ENCODE peak calls at places on chromosome 6, in five cellular contexts. T is AG04449, G is AG09319, W is WERI-Rb-1, V is tibial nerve. L is an unnamed sample.

GRCh38 chr6:22681761-22682160 is 112.4 kb downstream of the HDGFL1 start:
- DNase-seq in G (peak), T (no peak), W (no peak), V (no peak), L (no peak)

GRCh38 chr6:6008648-6009421 is 2.1 kb upstream of the NRN1 start:
- DNase-seq in T (no peak), V (peak), W (peak), G (no peak), L (peak)

GRCh38 chr6:168093634-168094033 is 14.6 kb upstream of the FRMD1 start:
- DNase-seq in V (no peak), G (no peak), W (no peak), T (no peak), L (no peak)

GRCh38 chr6:163014736-163015135 is 287.0 kb downstream of the PACRG start:
- DNase-seq in G (no peak), V (no peak), W (no peak), T (no peak), L (no peak)

GRCh38 chr6:166167801-166168615 is at the start of gene TBXT:
- DNase-seq in W (peak), G (no peak), T (no peak), V (no peak), L (peak)

GRCh38 chr6:45000833-45001232 is 327.3 kb upstream of the RUNX2 start:
- DNase-seq in G (no peak), V (no peak), W (no peak), T (no peak), L (no peak)

GRCh38 chr6:7341989-7342742 is 29.2 kb upstream of the SSR1 start:
- DNase-seq in T (no peak), V (no peak), W (no peak), G (no peak), L (peak)

GRCh38 chr6:48916523-48917050 is 546.5 kb downstream of the MMUT start:
- DNase-seq in V (no peak), T (no peak), W (no peak), G (no peak), L (no peak)

GRCh38 chr6:82030761-82031160 is 216.8 kb downstream of the IBTK start:
- DNase-seq in T (no peak), G (no peak), V (no peak), W (no peak), L (no peak)

GRCh38 chr6:166647896-166648295 is 20.8 kb upstream of the RPS6KA2 start:
- DNase-seq in V (no peak), G (no peak), W (no peak), T (no peak), L (no peak)

GRCh38 chr6:84422380-84422968 is 195.0 kb upstream of the CEP162 start:
- DNase-seq in G (no peak), W (peak), T (no peak), V (peak), L (peak)

GRCh38 chr6:149438855-149439254 is 38.8 kb downstream of the SUMO4 start:
- DNase-seq in G (no peak), V (no peak), T (no peak), W (no peak), L (no peak)

GRCh38 chr6:104855507-104855906 is 4.2 kb downstream of the HACE1 start:
- DNase-seq in V (no peak), W (no peak), G (no peak), T (no peak), L (no peak)

GRCh38 chr6:42449917-42450313 is 1.8 kb downstream of the TRERF1 start:
- DNase-seq in V (no peak), W (no peak), G (no peak), T (no peak), L (no peak)

GRCh38 chr6:82097676-82098075 is 149.9 kb downstream of the IBTK start:
- DNase-seq in T (no peak), W (no peak), G (no peak), V (no peak), L (no peak)

GRCh38 chr6:158330016-158330415 is 17.8 kb downstream of the TULP4 start:
- DNase-seq in V (no peak), T (no peak), W (no peak), G (no peak), L (no peak)

GRCh38 chr6:151081658-151082057 is 158.1 kb upstream of the AKAP12 start:
- DNase-seq in T (no peak), W (no peak), G (no peak), V (no peak), L (no peak)

DNA sequence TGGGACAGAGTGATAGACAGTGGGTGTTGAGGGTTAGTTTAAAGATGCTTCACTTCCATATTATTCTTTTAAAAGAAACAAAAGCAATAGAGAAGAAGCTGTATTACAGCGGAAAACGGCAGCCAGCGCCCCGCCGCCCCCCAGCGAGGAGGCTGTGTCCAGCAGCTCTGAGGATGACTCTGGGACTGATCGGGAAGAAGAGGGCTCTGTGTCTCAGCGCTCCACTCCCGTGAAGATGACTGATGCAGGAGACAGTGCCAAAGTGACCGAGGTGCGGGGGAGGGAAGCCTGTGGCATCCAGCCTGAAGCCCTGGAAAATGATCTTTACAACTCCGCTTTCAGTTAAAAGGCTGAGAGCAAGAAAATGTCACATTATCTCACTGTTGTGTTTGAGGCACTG is 100.2 kb downstream of the FIG4 start:
- DNase-seq in V (no peak), T (no peak), G (no peak), W (no peak), L (no peak)
- TF ChIP-seq CTCF in V (no peak), T (no peak), G (no peak), W (no peak), L (no peak)

GRCh38 chr6:99324996-99325395 is 24.5 kb downstream of the FAXC start:
- DNase-seq in W (no peak), T (no peak), G (no peak), V (no peak), L (no peak)
- TF ChIP-seq CTCF in W (no peak), T (no peak), G (no peak), V (no peak), L (no peak)

DNA sequence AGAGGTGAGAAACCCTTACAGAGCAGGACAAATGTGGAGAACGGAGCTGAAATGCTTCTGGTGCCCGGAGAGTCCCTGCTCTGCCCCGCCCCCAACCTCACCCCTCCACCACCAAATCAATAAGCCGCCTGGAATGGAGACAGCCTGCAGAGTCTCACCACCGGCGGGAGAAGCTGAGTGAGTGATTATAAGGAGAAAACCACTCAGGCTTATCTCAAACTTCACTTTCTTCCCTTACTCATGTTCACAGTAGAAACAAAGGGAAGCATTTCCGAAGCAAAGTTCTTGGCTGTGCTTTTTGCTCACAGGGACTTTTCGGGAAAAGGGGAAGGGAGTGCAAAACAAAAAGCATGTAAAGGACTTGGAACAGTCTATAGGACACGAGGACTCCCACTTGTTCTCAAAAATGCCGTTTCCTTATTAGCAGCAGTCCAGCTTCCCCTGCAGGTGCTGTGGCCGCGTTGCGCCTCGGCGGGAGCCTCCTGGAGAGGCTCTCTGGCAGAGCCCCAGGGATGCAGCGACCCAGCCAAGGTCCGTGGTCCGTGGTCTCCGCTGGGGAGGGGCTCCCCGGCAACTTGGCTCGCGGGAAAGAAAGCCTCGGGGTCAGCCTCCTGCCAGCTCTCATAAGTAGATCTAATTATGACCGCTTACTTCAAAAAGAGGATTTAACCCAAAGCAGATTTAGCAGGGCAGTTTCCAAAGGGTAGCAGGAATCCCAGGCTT is 64.8 kb upstream of the TMEM30A start:
- DNase-seq in W (peak), G (no peak), V (no peak), T (no peak), L (no peak)
- TF ChIP-seq CTCF in W (peak), G (peak), V (no peak), T (no peak), L (no peak)

DNA sequence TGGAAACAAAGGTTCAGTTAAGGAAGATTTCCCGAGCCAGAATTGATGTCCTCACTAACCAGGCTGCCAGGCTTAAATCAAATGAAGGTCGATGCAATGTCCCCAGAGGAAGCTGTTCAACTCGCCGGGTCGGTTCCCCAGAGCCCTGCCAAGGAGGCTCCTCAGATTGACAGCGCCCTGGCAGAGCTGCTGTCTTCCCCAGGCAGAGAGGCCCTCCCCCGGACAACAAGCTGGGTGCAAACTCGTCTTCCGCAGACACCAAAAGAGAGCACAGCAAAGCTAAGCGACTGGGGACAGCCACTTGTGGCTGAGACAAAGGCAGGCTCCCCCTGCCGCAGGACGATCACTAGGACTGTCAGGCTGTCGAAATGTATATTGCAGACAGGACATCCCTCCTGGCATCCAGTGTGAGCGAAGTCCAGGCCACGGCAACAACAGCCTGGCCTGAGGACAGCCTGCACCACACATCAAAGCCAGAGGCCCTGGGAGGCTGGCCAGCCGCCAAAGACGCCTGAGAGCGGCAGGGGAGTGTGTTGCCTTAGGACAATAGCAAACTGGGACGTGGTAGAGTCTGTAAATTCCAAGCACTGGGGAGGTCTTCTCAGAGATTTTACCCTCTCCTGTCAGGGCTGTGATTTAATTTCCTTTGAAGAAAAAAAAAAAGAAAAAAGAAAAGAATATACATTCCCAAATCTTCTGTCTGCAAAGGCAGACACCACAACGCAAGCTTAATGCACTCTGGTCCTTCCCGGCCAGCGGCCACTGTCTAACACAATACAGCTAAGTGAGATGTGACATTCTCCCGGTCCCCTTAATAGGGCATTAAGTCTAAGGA is 99.1 kb downstream of the HIVEP2 start:
- DNase-seq in V (peak), W (peak), G (no peak), T (no peak), L (peak)
- TF ChIP-seq CTCF in V (no peak), W (peak), G (no peak), T (no peak), L (no peak)

GRCh38 chr6:16227605-16228004 is 10.8 kb upstream of the GMPR start:
- DNase-seq in G (no peak), V (no peak), T (no peak), W (no peak), L (no peak)

GRCh38 chr6:16229710-16230109 is 8.7 kb upstream of the GMPR start:
- DNase-seq in V (no peak), W (no peak), T (no peak), G (no peak), L (no peak)

GRCh38 chr6:16227048-16227562 is 11.3 kb upstream of the GMPR start:
- DNase-seq in T (no peak), W (no peak), V (no peak), G (no peak), L (no peak)

GRCh38 chr6:16228043-16228442 is 10.3 kb upstream of the GMPR start:
- DNase-seq in V (no peak), G (no peak), T (no peak), W (no peak), L (no peak)

DNA sequence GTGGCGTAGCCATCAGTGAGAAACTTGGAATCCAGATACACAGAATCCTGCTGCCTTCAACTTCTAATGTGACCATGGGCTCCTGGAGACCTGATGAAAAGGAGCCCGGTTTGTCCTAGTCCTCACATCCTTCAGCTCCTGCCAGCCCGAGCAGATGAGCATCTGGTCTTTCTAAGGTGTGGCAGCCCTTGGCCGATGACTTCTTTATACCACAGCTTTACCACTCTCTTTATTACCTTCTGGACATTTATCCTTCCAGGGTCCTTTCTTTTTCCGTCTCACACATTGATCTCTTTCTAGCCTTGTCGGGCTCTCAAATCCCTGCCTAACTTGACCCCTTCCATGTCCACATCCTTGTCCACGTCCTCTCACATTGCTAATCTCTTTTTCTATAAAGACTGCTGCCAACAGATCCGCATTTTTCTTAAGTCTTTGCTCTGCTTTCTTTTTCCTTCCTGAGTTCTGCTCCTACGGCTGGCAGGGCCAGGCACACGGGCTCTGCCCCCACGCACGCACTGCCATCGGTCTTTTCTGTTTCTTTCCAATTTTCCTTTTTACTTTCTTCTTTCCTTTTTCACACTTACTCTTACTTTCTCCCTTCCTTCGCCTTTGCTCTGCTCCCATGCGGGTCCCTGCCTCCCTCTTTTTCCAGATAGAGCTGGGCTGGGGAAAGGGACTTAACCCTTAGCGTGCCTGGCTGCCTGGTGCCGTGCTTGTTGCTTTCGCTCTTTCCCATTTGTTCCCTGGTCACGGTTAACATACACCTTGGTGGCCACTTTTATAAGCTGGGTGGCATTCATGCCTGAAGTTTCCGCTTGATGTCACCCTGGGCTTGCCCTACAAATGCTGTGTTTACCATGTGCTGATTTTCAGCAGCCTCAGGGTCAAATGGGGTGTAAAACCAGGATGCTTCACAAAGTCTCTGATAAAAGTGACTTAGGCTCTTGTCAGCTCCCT is 9.4 kb upstream of the GMPR start:
- DNase-seq in G (no peak), T (no peak), W (peak), V (no peak), L (no peak)
- TF ChIP-seq CTCF in G (no peak), T (no peak), W (peak), V (no peak), L (no peak)

L was measured in activated CD8-positive, alpha-beta T cell treated with anti-CD3 and anti-CD28 coated beads for 36 hours.